ENCODE peak calls at places on chromosomes 13 and 19, in ten cellular contexts. G is A673; P is H1; Q is naive thymus-derived CD4-positive, alpha-beta T cell; W is left ventricle myocardium inferior; B is cardiac muscle cell; L is gastrocnemius medialis; F is fibroblast of lung; E is CD8-positive, alpha-beta T cell; S is body of pancreas. K is an unnamed sample. For H3K36me3, the result is how much of the 10 kb centered on the place peaks cover.

GRCh38 chr13:24033527-24034302 is 126.8 kb upstream of the SPATA13 start:
- DNase-seq in G (no peak), P (no peak), Q (no peak), W (no peak), B (no peak), L (no peak), F (peak), E (no peak), S (peak), K (no peak)

GRCh38 chr19:7637374-7638256 is 705 bp downstream of the STXBP2 start:
- DNase-seq in G (no peak), P (no peak), Q (no peak), W (peak), B (no peak), L (no peak), F (no peak), E (no peak), S (peak), K (no peak)

GRCh38 chr13:39317284-39317683 is 279.0 kb downstream of the NHLRC3 start:
- DNase-seq in G (no peak), P (no peak), Q (no peak), W (peak), B (no peak), L (no peak), F (peak), E (no peak), S (peak), K (no peak)

GRCh38 chr13:99176309-99177276 is 24.1 kb upstream of the UBAC2 start:
- DNase-seq in G (peak), P (peak), Q (peak), W (peak), B (peak), L (peak), F (peak), E (peak), S (peak), K (peak)

GRCh38 chr19:19064811-19065745 is 1.3 kb downstream of the SLC25A42 start:
- DNase-seq in G (peak), P (no peak), Q (no peak), W (no peak), B (peak), L (no peak), F (no peak), E (peak), S (peak), K (no peak)

GRCh38 chr19:58581227-58582141 is 8.3 kb upstream of the MZF1 start:
- DNase-seq in G (peak), P (peak), Q (peak), W (peak), B (peak), L (peak), F (peak), E (peak), S (peak), K (peak)

GRCh38 chr13:55493297-55493696 is 1647.4 kb upstream of the PRR20A start:
- DNase-seq in G (no peak), P (no peak), Q (no peak), W (no peak), B (no peak), L (no peak), F (no peak), E (no peak), S (no peak), K (no peak)

GRCh38 chr13:44293908-44294735 is 79.5 kb upstream of the SERP2 start:
- DNase-seq in G (no peak), P (no peak), Q (no peak), W (no peak), B (no peak), L (no peak), F (peak), E (no peak), S (no peak), K (no peak)

GRCh38 chr13:99215466-99215865 is 14.8 kb downstream of the UBAC2 start:
- DNase-seq in G (no peak), P (no peak), Q (peak), W (no peak), B (no peak), L (no peak), F (no peak), E (peak), S (no peak), K (no peak)

GRCh38 chr13:71625694-71626093 is 241.3 kb downstream of the DACH1 start:
- DNase-seq in G (peak), P (no peak), Q (no peak), W (no peak), B (no peak), L (no peak), F (peak), E (no peak), S (no peak), K (no peak)

GRCh38 chr19:18718846-18719458 is 35.5 kb downstream of the CRTC1 start:
- DNase-seq in G (no peak), P (no peak), Q (no peak), W (no peak), B (no peak), L (no peak), F (no peak), E (no peak), S (no peak), K (no peak)

GRCh38 chr19:3526507-3527244 is 12.3 kb upstream of the TEKTIP1 start:
- DNase-seq in G (no peak), P (no peak), Q (no peak), W (no peak), B (no peak), L (no peak), F (no peak), E (no peak), S (no peak), K (no peak)

GRCh38 chr19:23792784-23793183 is 34.1 kb upstream of the ZNF681 start:
- DNase-seq in G (no peak), P (no peak), Q (no peak), W (no peak), B (no peak), L (no peak), F (no peak), E (no peak), S (no peak), K (no peak)

GRCh38 chr13:49046002-49046401 is 70.3 kb downstream of the FNDC3A start:
- DNase-seq in G (no peak), P (no peak), Q (no peak), W (no peak), B (no peak), L (no peak), F (peak), E (no peak), S (no peak), K (no peak)

GRCh38 chr19:4606921-4607678 is 32.2 kb upstream of the TNFAIP8L1 start:
- DNase-seq in G (peak), P (no peak), Q (no peak), W (peak), B (peak), L (no peak), F (peak), E (no peak), S (peak), K (no peak)

GRCh38 chr19:27676334-27676733 is 1536.6 kb downstream of the UQCRFS1 start:
- DNase-seq in G (no peak), P (no peak), Q (no peak), W (no peak), B (no peak), L (no peak), F (no peak), E (no peak), S (no peak), K (no peak)

GRCh38 chr19:10797078-10797477 is 38.9 kb downstream of the TMED1 start:
- DNase-seq in G (no peak), P (no peak), Q (no peak), W (no peak), B (no peak), L (no peak), F (no peak), E (peak), S (no peak), K (no peak)

GRCh38 chr19:45211751-45212381 is 33.3 kb downstream of the BLOC1S3 start:
- DNase-seq in G (no peak), P (no peak), Q (no peak), W (peak), B (no peak), L (no peak), F (no peak), E (no peak), S (peak), K (no peak)

GRCh38 chr13:99969934-99970760 is 1.4 kb downstream of the ZIC5 start:
- DNase-seq in G (peak), P (no peak), Q (no peak), W (no peak), B (peak), L (no peak), F (no peak), E (peak), S (no peak), K (no peak)

GRCh38 chr19:29538651-29539050 is 12.9 kb downstream of the VSTM2B start:
- DNase-seq in G (no peak), P (no peak), Q (no peak), W (no peak), B (no peak), L (no peak), F (no peak), E (no peak), S (no peak), K (no peak)

GRCh38 chr13:50678464-50679162 is 164.9 kb downstream of the DLEU7 start:
- DNase-seq in G (no peak), P (no peak), Q (no peak), W (no peak), B (no peak), L (no peak), F (peak), E (no peak), S (no peak), K (no peak)

GRCh38 chr13:50357586-50358118 is 342.4 kb downstream of the KCNRG start:
- DNase-seq in G (no peak), P (no peak), Q (no peak), W (no peak), B (no peak), L (no peak), F (peak), E (no peak), S (peak), K (no peak)

GRCh38 chr19:31253816-31254551 is 95.3 kb downstream of the TSHZ3 start:
- DNase-seq in G (no peak), P (no peak), Q (no peak), W (no peak), B (no peak), L (no peak), F (peak), E (no peak), S (peak), K (no peak)

GRCh38 chr13:110499621-110500281 is 61.8 kb downstream of the RAB20 start:
- DNase-seq in G (peak), P (no peak), Q (no peak), W (no peak), B (no peak), L (no peak), F (no peak), E (no peak), S (no peak), K (no peak)

GRCh38 chr13:35144496-35144895 is 202.4 kb downstream of the NBEA start:
- DNase-seq in G (no peak), P (no peak), Q (no peak), W (no peak), B (no peak), L (no peak), F (no peak), E (no peak), S (no peak), K (no peak)

GRCh38 chr13:66483712-66484111 is 746.4 kb downstream of the PCDH9 start:
- DNase-seq in G (no peak), P (no peak), Q (no peak), W (no peak), B (no peak), L (no peak), F (no peak), E (no peak), S (no peak), K (no peak)

GRCh38 chr13:66477816-66478215 is 752.3 kb downstream of the PCDH9 start:
- DNase-seq in G (no peak), P (no peak), Q (no peak), W (no peak), B (no peak), L (no peak), F (no peak), E (no peak), S (no peak), K (no peak)
- H3K27ac ChIP-seq in G (no peak), P (no peak), Q (no peak), W (no peak), B (no peak), L (no peak), F (no peak), E (no peak), S (no peak), K (no peak)

GRCh38 chr19:33194527-33194883 is 375 bp downstream of the LRP3 start:
- DNase-seq in G (peak), P (no peak), Q (no peak), W (no peak), B (peak), L (no peak), F (no peak), E (no peak), S (peak), K (no peak)
- H3K4me3 ChIP-seq in G (peak), P (peak), Q (no peak), W (peak), B (peak), L (peak), F (no peak), E (no peak), S (no peak), K (peak)

GRCh38 chr19:2127758-2128157 is 23.6 kb downstream of the AP3D1 start:
- DNase-seq in G (no peak), P (no peak), Q (no peak), W (peak), B (no peak), L (no peak), F (no peak), E (no peak), S (peak), K (no peak)

GRCh38 chr19:2126879-2127518 is 24.4 kb downstream of the AP3D1 start:
- DNase-seq in G (no peak), P (no peak), Q (no peak), W (no peak), B (no peak), L (no peak), F (no peak), E (no peak), S (no peak), K (no peak)

GRCh38 chr19:2129022-2129421 is 22.3 kb downstream of the AP3D1 start:
- DNase-seq in G (no peak), P (no peak), Q (no peak), W (no peak), B (no peak), L (no peak), F (no peak), E (no peak), S (no peak), K (no peak)

GRCh38 chr19:2129892-2130770 is 21.2 kb downstream of the AP3D1 start:
- DNase-seq in G (no peak), P (no peak), Q (no peak), W (no peak), B (no peak), L (no peak), F (no peak), E (no peak), S (no peak), K (no peak)

DNA sequence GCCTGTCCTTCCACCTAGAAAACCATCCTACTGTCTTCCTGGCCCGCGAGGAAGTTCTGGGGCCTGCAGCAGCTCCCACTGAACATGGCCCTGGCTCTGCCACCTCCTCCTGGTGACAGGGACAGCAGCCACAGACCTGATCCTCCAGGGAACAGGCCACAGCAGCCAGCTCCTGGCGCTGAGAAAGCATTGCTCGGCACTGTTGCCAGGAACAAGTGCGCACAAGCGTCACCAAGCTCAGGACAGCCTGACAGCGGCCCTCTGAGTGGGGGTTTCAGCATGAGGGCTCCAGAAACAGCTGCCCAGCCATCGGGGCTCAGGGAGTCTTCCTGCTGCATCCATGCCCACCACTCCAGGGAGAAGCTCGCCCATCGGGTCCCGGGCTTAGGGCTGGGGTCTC is 21.9 kb downstream of the AP3D1 start:
- DNase-seq in G (no peak), P (no peak), Q (no peak), W (peak), B (no peak), L (no peak), F (no peak), E (no peak), S (no peak), K (no peak)
- H3K36me3 ChIP-seq in G (under half), P (under half), Q (under half), W (half or more), B (under half), L (under half), F (under half), E (under half), S (under half), K (under half)

GRCh38 chr19:20968092-20968491 is 45.0 kb downstream of the ZNF85 start:
- DNase-seq in G (no peak), P (no peak), Q (no peak), W (no peak), B (no peak), L (no peak), F (no peak), E (no peak), S (no peak), K (no peak)
- H3K27ac ChIP-seq in G (no peak), P (no peak), Q (no peak), W (no peak), B (no peak), L (no peak), F (no peak), E (no peak), S (no peak), K (no peak)

GRCh38 chr19:13101590-13102415 is 855 bp downstream of the LYL1 start:
- DNase-seq in G (no peak), P (no peak), Q (no peak), W (no peak), B (no peak), L (no peak), F (no peak), E (no peak), S (no peak), K (no peak)
- H3K4me3 ChIP-seq in G (no peak), P (peak), Q (peak), W (peak), B (no peak), L (peak), F (no peak), E (peak), S (no peak), K (no peak)

GRCh38 chr19:55300821-55301458 is 17.1 kb downstream of the BRSK1 start:
- DNase-seq in G (no peak), P (no peak), Q (no peak), W (no peak), B (no peak), L (no peak), F (no peak), E (no peak), S (no peak), K (no peak)

GRCh38 chr19:55297267-55297666 is 13.5 kb downstream of the BRSK1 start:
- DNase-seq in G (no peak), P (no peak), Q (no peak), W (no peak), B (no peak), L (no peak), F (no peak), E (no peak), S (no peak), K (no peak)

GRCh38 chr19:55301459-55302331 is 17.9 kb downstream of the BRSK1 start:
- DNase-seq in G (peak), P (peak), Q (peak), W (peak), B (peak), L (peak), F (peak), E (peak), S (peak), K (no peak)

GRCh38 chr19:55303477-55303876 is 19.7 kb downstream of the BRSK1 start:
- DNase-seq in G (no peak), P (no peak), Q (no peak), W (no peak), B (no peak), L (no peak), F (no peak), E (no peak), S (no peak), K (no peak)

GRCh38 chr19:55299991-55300390 is 16.2 kb downstream of the BRSK1 start:
- DNase-seq in G (no peak), P (no peak), Q (no peak), W (no peak), B (no peak), L (no peak), F (no peak), E (no peak), S (no peak), K (no peak)
- H3K36me3 ChIP-seq in G (under half), P (under half), Q (under half), W (under half), B (under half), L (under half), F (under half), E (under half), S (under half), K (under half)

GRCh38 chr13:21435710-21436151 is 23.4 kb downstream of the ZDHHC20 start:
- DNase-seq in G (no peak), P (no peak), Q (no peak), W (peak), B (no peak), L (peak), F (peak), E (peak), S (peak), K (no peak)

GRCh38 chr13:21434588-21434987 is 24.5 kb downstream of the ZDHHC20 start:
- DNase-seq in G (no peak), P (no peak), Q (no peak), W (no peak), B (no peak), L (no peak), F (no peak), E (no peak), S (no peak), K (no peak)

GRCh38 chr13:21436582-21436981 is 22.5 kb downstream of the ZDHHC20 start:
- DNase-seq in G (no peak), P (no peak), Q (no peak), W (no peak), B (no peak), L (no peak), F (no peak), E (no peak), S (no peak), K (no peak)

DNA sequence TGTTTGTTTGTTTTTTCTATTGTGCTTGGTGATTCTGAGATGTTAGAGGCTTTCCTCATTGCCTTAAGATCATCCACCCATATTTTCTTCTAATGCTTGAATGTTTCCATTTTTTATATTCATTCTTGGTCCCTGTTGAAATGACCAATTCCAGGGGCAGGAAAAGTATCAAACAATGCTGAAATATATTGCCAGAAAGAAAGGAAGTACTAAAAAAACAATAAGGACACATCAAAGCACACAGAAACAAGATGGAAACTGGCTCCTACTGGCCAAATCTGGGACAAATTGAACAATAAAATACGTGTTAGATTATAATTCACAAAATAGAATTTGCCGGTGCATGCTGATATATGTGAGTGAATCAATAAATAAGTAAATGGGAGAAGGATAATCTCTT is 23.9 kb downstream of the ZDHHC20 start:
- DNase-seq in G (no peak), P (no peak), Q (no peak), W (no peak), B (no peak), L (no peak), F (no peak), E (no peak), S (no peak), K (no peak)
- H3K27ac ChIP-seq in G (no peak), P (no peak), Q (no peak), W (peak), B (no peak), L (peak), F (no peak), E (no peak), S (no peak), K (no peak)

GRCh38 chr13:113861433-113862030 is 2.3 kb downstream of the GAS6 start:
- DNase-seq in G (no peak), P (no peak), Q (no peak), W (no peak), B (no peak), L (no peak), F (no peak), E (no peak), S (no peak), K (no peak)
- H3K4me3 ChIP-seq in G (no peak), P (no peak), Q (no peak), W (peak), B (no peak), L (no peak), F (peak), E (no peak), S (no peak), K (no peak)

K was measured in iPS DF 6.9.